ENCODE peak calls at places on chromosomes 2 and 18, in four cellular contexts. One of them, this sample, is unnamed.

GRCh38 chr18:56511996-56512395 is 126.4 kb downstream of the TXNL1 start:
- DNase-seq in K562: no peak
- DNase-seq in HepG2: no peak
- DNase-seq in GM12878: peak
- DNase-seq in this sample: no peak

GRCh38 chr2:224466315-224466714 is 64.4 kb upstream of the FAM124B start:
- DNase-seq in K562: no peak
- DNase-seq in HepG2: no peak
- DNase-seq in GM12878: no peak
- DNase-seq in this sample: no peak

GRCh38 chr2:196902828-196903227 is 23.7 kb downstream of the PGAP1 start:
- DNase-seq in K562: no peak
- DNase-seq in HepG2: no peak
- DNase-seq in GM12878: no peak
- DNase-seq in this sample: no peak

GRCh38 chr2:20411361-20411894 is 35.4 kb upstream of the RHOB start:
- DNase-seq in K562: peak
- DNase-seq in HepG2: peak
- DNase-seq in GM12878: no peak
- DNase-seq in this sample: peak

GRCh38 chr2:239223330-239224248 is 177.2 kb downstream of the HDAC4 start:
- DNase-seq in K562: no peak
- DNase-seq in HepG2: peak
- DNase-seq in GM12878: no peak
- DNase-seq in this sample: no peak

GRCh38 chr18:11089931-11090715 is 59.2 kb downstream of the PIEZO2 start:
- DNase-seq in K562: no peak
- DNase-seq in HepG2: no peak
- DNase-seq in GM12878: no peak
- DNase-seq in this sample: no peak

GRCh38 chr2:71531522-71532047 is 78.2 kb downstream of the DYSF start:
- DNase-seq in K562: peak
- DNase-seq in HepG2: peak
- DNase-seq in GM12878: no peak
- DNase-seq in this sample: no peak

GRCh38 chr18:30094556-30094955 is 948.0 kb downstream of the DSC3 start:
- DNase-seq in K562: no peak
- DNase-seq in HepG2: no peak
- DNase-seq in GM12878: no peak
- DNase-seq in this sample: no peak

GRCh38 chr2:152466925-152467676 is 132.1 kb downstream of the FMNL2 start:
- DNase-seq in K562: no peak
- DNase-seq in HepG2: no peak
- DNase-seq in GM12878: peak
- DNase-seq in this sample: no peak

GRCh38 chr2:925711-926110 is 24.9 kb upstream of the SNTG2 start:
- DNase-seq in K562: no peak
- DNase-seq in HepG2: no peak
- DNase-seq in GM12878: no peak
- DNase-seq in this sample: no peak

GRCh38 chr2:71615769-71616730 is 162.7 kb downstream of the DYSF start:
- DNase-seq in K562: no peak
- DNase-seq in HepG2: no peak
- DNase-seq in GM12878: no peak
- DNase-seq in this sample: no peak

GRCh38 chr2:65407240-65407639 is 25.2 kb downstream of the SPRED2 start:
- DNase-seq in K562: no peak
- DNase-seq in HepG2: no peak
- DNase-seq in GM12878: no peak
- DNase-seq in this sample: no peak

GRCh38 chr2:19114126-19114525 is 244.3 kb downstream of the OSR1 start:
- DNase-seq in K562: no peak
- DNase-seq in HepG2: no peak
- DNase-seq in GM12878: no peak
- DNase-seq in this sample: no peak

GRCh38 chr18:42486296-42486695 is 531.3 kb downstream of the PIK3C3 start:
- DNase-seq in K562: no peak
- DNase-seq in HepG2: no peak
- DNase-seq in GM12878: no peak
- DNase-seq in this sample: no peak
- TF ChIP-seq TARDBP in K562: no peak
- TF ChIP-seq TARDBP in HepG2: no peak
- TF ChIP-seq TARDBP in GM12878: no peak
- TF ChIP-seq TARDBP in this sample: no peak

DNA sequence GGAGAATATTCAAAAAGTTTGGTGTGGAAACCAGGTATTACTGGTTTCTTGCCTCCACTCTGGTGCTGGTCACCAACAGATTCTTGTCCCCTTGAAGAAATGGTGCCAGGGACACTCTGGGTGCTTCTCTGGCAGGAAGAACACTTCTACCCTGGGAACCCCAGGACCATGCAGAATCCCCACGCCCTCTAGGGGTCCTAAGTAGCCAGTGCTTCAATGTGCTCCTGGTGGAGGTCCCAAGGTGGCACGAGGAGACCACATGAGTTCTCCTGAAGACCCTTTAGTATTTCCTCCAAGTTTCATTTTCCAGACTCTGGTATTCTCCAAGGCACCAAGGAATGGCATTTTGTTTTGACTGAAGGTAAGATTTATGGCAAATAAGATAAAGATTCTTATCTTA is 380.6 kb downstream of the TSN start:
- DNase-seq in K562: peak
- DNase-seq in HepG2: peak
- DNase-seq in GM12878: no peak
- DNase-seq in this sample: peak
- TF ChIP-seq TARDBP in K562: no peak
- TF ChIP-seq TARDBP in HepG2: no peak
- TF ChIP-seq TARDBP in GM12878: no peak
- TF ChIP-seq TARDBP in this sample: no peak

GRCh38 chr2:241066171-241066892 is 35.8 kb downstream of the MTERF4 start:
- DNase-seq in K562: no peak
- DNase-seq in HepG2: no peak
- DNase-seq in GM12878: no peak
- DNase-seq in this sample: no peak

GRCh38 chr2:241066893-241067341 is 35.2 kb downstream of the MTERF4 start:
- DNase-seq in K562: no peak
- DNase-seq in HepG2: no peak
- DNase-seq in GM12878: no peak
- DNase-seq in this sample: no peak

GRCh38 chr2:241064802-241065354 is 37.2 kb downstream of the MTERF4 start:
- DNase-seq in K562: no peak
- DNase-seq in HepG2: no peak
- DNase-seq in GM12878: no peak
- DNase-seq in this sample: no peak

GRCh38 chr2:241064008-241064801 is 37.9 kb downstream of the MTERF4 start:
- DNase-seq in K562: no peak
- DNase-seq in HepG2: no peak
- DNase-seq in GM12878: no peak
- DNase-seq in this sample: no peak

GRCh38 chr2:241065355-241065803 is 36.7 kb downstream of the MTERF4 start:
- DNase-seq in K562: no peak
- DNase-seq in HepG2: no peak
- DNase-seq in GM12878: no peak
- DNase-seq in this sample: no peak
- TF ChIP-seq TARDBP in K562: no peak
- TF ChIP-seq TARDBP in HepG2: no peak
- TF ChIP-seq TARDBP in GM12878: no peak
- TF ChIP-seq TARDBP in this sample: no peak

GRCh38 chr18:78979682-78980278 is at the start of gene SALL3:
- DNase-seq in K562: no peak
- DNase-seq in HepG2: no peak
- DNase-seq in GM12878: no peak
- DNase-seq in this sample: peak

GRCh38 chr18:78981652-78981955 is 2.0 kb downstream of the SALL3 start:
- DNase-seq in K562: no peak
- DNase-seq in HepG2: no peak
- DNase-seq in GM12878: no peak
- DNase-seq in this sample: no peak

GRCh38 chr18:78979058-78979680 is 449 bp upstream of the SALL3 start:
- DNase-seq in K562: no peak
- DNase-seq in HepG2: no peak
- DNase-seq in GM12878: no peak
- DNase-seq in this sample: peak

GRCh38 chr18:78980777-78981651 is 1.4 kb downstream of the SALL3 start:
- DNase-seq in K562: no peak
- DNase-seq in HepG2: no peak
- DNase-seq in GM12878: no peak
- DNase-seq in this sample: no peak

DNA sequence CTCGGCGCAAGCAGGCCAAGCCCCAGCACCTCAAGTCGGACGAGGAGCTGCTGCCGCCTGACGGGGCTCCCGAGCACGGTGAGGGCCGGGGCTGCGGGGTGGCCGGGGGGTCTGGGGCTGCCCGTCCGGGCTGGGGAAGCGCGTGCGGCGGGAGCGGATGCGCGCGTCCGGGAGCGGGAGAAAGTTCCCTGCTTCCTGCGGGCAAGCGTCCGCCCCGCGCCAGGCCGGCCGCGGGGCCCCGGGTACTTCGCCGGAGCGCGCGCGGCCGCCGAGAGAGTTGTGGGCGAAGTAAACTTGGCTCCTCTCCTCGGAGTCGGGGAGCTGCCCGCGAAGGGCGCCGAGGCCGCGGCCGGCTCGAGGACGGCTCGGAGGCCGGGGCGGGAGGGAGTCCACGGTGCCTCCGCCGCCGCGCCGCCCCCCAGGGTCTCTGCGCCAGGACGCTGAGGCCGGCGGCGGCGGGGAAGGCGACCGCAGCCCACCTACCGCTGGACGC is 707 bp downstream of the SALL3 start:
- DNase-seq in K562: no peak
- DNase-seq in HepG2: no peak
- DNase-seq in GM12878: no peak
- DNase-seq in this sample: no peak
- TF ChIP-seq TARDBP in K562: no peak
- TF ChIP-seq TARDBP in HepG2: no peak
- TF ChIP-seq TARDBP in GM12878: no peak
- TF ChIP-seq TARDBP in this sample: no peak

This sample was measured in HEK293T.